ENCODE peak calls at places on chromosomes 6 and 20, in nine cellular contexts. Z is A549, Y is IMR-90, E is testis, O is thyroid gland, V is ovary, X is tibial nerve, H is uterus, D is breast epithelium. N is an unnamed sample.

GRCh38 chr6:33116881-33117711 is 41.3 kb downstream of the HLA-DPB1 start:
- DNase-seq in Z (no peak), Y (no peak), E (no peak), O (no peak), V (no peak), X (no peak), H (no peak), D (no peak), N (no peak)

GRCh38 chr6:168418151-168418551 is 22.8 kb upstream of the SMOC2 start:
- DNase-seq in Z (no peak), Y (no peak), E (peak), O (peak), V (peak), X (peak), H (peak), D (no peak), N (no peak)

GRCh38 chr6:152293404-152293803 is 343.8 kb downstream of the SYNE1 start:
- DNase-seq in Z (no peak), Y (no peak), E (no peak), O (peak), V (no peak), X (no peak), H (peak), D (no peak), N (peak)

GRCh38 chr20:17358854-17359253 is 132.0 kb downstream of the PCSK2 start:
- DNase-seq in Z (no peak), Y (no peak), E (no peak), O (no peak), V (no peak), X (no peak), H (no peak), D (no peak), N (no peak)

GRCh38 chr6:71421611-71422010 is 133.0 kb downstream of the OGFRL1 start:
- DNase-seq in Z (no peak), Y (no peak), E (no peak), O (no peak), V (no peak), X (no peak), H (no peak), D (no peak), N (no peak)

GRCh38 chr6:135936606-135937005 is 85.1 kb downstream of the PDE7B start:
- DNase-seq in Z (peak), Y (peak), E (no peak), O (no peak), V (no peak), X (no peak), H (no peak), D (no peak), N (no peak)

GRCh38 chr6:33914519-33915120 is 110.8 kb upstream of the MLN start:
- DNase-seq in Z (no peak), Y (no peak), E (no peak), O (no peak), V (no peak), X (no peak), H (no peak), D (no peak), N (no peak)

GRCh38 chr6:46651006-46651405 is 1.6 kb downstream of the CYP39A1 start:
- DNase-seq in Z (no peak), Y (peak), E (no peak), O (no peak), V (no peak), X (no peak), H (no peak), D (no peak), N (no peak)

GRCh38 chr6:31888281-31889258 is 8.9 kb downstream of the EHMT2 start:
- DNase-seq in Z (no peak), Y (no peak), E (no peak), O (no peak), V (no peak), X (no peak), H (no peak), D (no peak), N (peak)

GRCh38 chr6:92124126-92124525 is 1295.2 kb downstream of the EPHA7 start:
- DNase-seq in Z (no peak), Y (peak), E (no peak), O (no peak), V (no peak), X (no peak), H (no peak), D (no peak), N (no peak)

GRCh38 chr6:116210750-116211425 is 43.0 kb downstream of the TSPYL4 start:
- DNase-seq in Z (no peak), Y (peak), E (peak), O (peak), V (no peak), X (no peak), H (no peak), D (no peak), N (no peak)

GRCh38 chr6:31572041-31572911 is at the start of gene LTA:
- DNase-seq in Z (no peak), Y (no peak), E (no peak), O (no peak), V (no peak), X (no peak), H (no peak), D (no peak), N (no peak)

GRCh38 chr6:87164506-87164905 is 9.1 kb downstream of the ZNF292 start:
- DNase-seq in Z (no peak), Y (no peak), E (no peak), O (no peak), V (no peak), X (no peak), H (no peak), D (no peak), N (no peak)

GRCh38 chr6:129342243-129342642 is 367.7 kb downstream of the ARHGAP18 start:
- DNase-seq in Z (no peak), Y (peak), E (no peak), O (no peak), V (no peak), X (no peak), H (no peak), D (no peak), N (no peak)

DNA sequence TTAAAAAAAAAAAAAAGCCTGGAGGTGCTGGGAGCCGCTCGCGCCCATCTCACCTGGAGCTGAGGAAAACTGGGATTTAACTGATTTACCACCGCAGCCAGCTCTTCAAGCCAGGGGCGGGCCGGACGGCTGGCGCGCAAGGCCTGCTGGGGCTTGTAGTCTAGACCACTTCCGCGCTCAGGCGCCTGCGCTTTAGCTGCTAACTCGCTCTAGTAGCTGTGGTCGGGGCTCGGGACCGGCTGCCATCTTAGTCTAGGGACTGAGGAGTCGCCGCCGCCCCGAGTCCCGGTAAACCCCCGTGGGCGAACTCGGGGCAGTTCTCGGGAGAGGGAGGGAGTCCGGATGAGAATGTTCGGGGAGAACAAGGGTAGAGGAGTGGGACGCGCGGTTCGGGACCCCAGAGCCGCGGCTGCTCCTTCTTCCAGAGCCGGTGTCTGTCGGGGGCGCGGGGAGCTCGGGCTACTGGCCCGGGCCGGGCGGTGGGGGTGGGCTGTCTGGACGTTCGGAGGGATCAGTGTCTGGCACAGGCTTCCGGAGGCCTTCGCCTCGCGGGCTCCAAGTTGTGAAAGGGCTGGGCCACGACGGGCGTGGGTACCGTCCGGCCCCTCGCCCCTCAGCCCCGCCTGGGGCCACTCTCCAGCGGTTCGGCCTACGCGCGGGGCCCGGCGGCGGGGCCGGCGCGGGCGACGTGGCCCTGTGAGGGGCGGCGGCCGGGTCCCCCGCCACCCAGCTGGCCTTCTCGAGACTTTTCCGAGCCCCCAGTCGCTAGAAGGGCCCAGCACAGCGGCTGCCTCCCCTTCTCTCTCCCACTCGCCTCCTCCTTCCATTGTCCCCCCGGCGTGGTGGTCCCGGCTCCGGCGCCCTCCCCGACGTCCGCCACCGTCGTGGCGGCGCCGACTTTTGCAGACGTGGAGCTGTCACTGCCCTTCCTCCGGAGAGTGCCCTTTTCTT is at the start of gene ITCH:
- DNase-seq in Z (peak), Y (peak), E (peak), O (peak), V (peak), X (peak), H (peak), D (peak), N (peak)
- TF ChIP-seq POLR2A in Z (peak), Y (peak), E (peak), O (peak), V (peak), X (peak), H (peak), D (peak), N (peak)

GRCh38 chr6:140320799-140321099 is 946.3 kb upstream of the CITED2 start:
- DNase-seq in Z (no peak), Y (no peak), E (peak), O (no peak), V (no peak), X (peak), H (no peak), D (no peak), N (no peak)
- H3K27ac ChIP-seq in Z (no peak), Y (no peak), E (peak), O (no peak), V (no peak), X (peak), H (peak), D (no peak), N (peak)

GRCh38 chr20:50191566-50192363 is 1.1 kb downstream of the CEBPB start:
- DNase-seq in Z (no peak), Y (peak), E (peak), O (peak), V (peak), X (no peak), H (no peak), D (peak), N (peak)
- TF ChIP-seq POLR2A in Z (peak), Y (peak), E (no peak), O (no peak), V (no peak), X (peak), H (no peak), D (no peak), N (no peak)

GRCh38 chr6:41563060-41563776 is 17.0 kb downstream of the FOXP4 start:
- DNase-seq in Z (no peak), Y (no peak), E (no peak), O (no peak), V (no peak), X (peak), H (no peak), D (no peak), N (no peak)
- H3K27ac ChIP-seq in Z (no peak), Y (no peak), E (no peak), O (no peak), V (no peak), X (peak), H (peak), D (no peak), N (no peak)

N was measured in stomach.